ENCODE peak calls at places on chromosomes 3 and 15, in six cellular contexts. One of them, this sample, is unnamed.

GRCh38 chr3:136932518-136932917 is 25.3 kb upstream of the IL20RB start:
- DNase-seq in RCC 7860: no peak
- DNase-seq in activated naive CD4-positive, alpha-beta T cell treated with Interleukin-2 at 50 U/mL for 16 hours: no peak
- DNase-seq in activated T-cell treated with anti-CD3 and anti-CD28 coated beads, Interleukin-2, amount 50 U/mL, for 72 hours: no peak
- DNase-seq in neuronal stem cell: no peak
- DNase-seq in lower lobe of right lung: no peak
- DNase-seq in this sample: no peak

GRCh38 chr3:41239587-41239986 is 40.3 kb downstream of the CTNNB1 start:
- DNase-seq in activated naive CD4-positive, alpha-beta T cell treated with Interleukin-2 at 50 U/mL for 16 hours: no peak
- DNase-seq in neuronal stem cell: no peak
- DNase-seq in activated T-cell treated with anti-CD3 and anti-CD28 coated beads, Interleukin-2, amount 50 U/mL, for 72 hours: no peak
- DNase-seq in lower lobe of right lung: no peak
- DNase-seq in RCC 7860: no peak
- DNase-seq in this sample: no peak

GRCh38 chr15:47794266-47794914 is 77.1 kb downstream of the SEMA6D start:
- DNase-seq in neuronal stem cell: no peak
- DNase-seq in activated naive CD4-positive, alpha-beta T cell treated with Interleukin-2 at 50 U/mL for 16 hours: no peak
- DNase-seq in RCC 7860: no peak
- DNase-seq in activated T-cell treated with anti-CD3 and anti-CD28 coated beads, Interleukin-2, amount 50 U/mL, for 72 hours: no peak
- DNase-seq in lower lobe of right lung: no peak
- DNase-seq in this sample: no peak

GRCh38 chr3:169664034-169664820 is 715 bp upstream of the MECOM start:
- DNase-seq in neuronal stem cell: peak
- DNase-seq in activated naive CD4-positive, alpha-beta T cell treated with Interleukin-2 at 50 U/mL for 16 hours: no peak
- DNase-seq in RCC 7860: no peak
- DNase-seq in lower lobe of right lung: peak
- DNase-seq in activated T-cell treated with anti-CD3 and anti-CD28 coated beads, Interleukin-2, amount 50 U/mL, for 72 hours: no peak
- DNase-seq in this sample: peak

GRCh38 chr3:39569095-39569494 is 101.6 kb downstream of the MOBP start:
- DNase-seq in activated naive CD4-positive, alpha-beta T cell treated with Interleukin-2 at 50 U/mL for 16 hours: no peak
- DNase-seq in lower lobe of right lung: no peak
- DNase-seq in neuronal stem cell: no peak
- DNase-seq in RCC 7860: no peak
- DNase-seq in activated T-cell treated with anti-CD3 and anti-CD28 coated beads, Interleukin-2, amount 50 U/mL, for 72 hours: no peak
- DNase-seq in this sample: no peak

GRCh38 chr15:40985541-40986330 is 32.5 kb downstream of the CHAC1 start:
- DNase-seq in RCC 7860: no peak
- DNase-seq in activated T-cell treated with anti-CD3 and anti-CD28 coated beads, Interleukin-2, amount 50 U/mL, for 72 hours: no peak
- DNase-seq in lower lobe of right lung: no peak
- DNase-seq in neuronal stem cell: no peak
- DNase-seq in activated naive CD4-positive, alpha-beta T cell treated with Interleukin-2 at 50 U/mL for 16 hours: no peak
- DNase-seq in this sample: no peak

GRCh38 chr15:63599401-63600000 is 2.3 kb downstream of the FBXL22 start:
- DNase-seq in activated T-cell treated with anti-CD3 and anti-CD28 coated beads, Interleukin-2, amount 50 U/mL, for 72 hours: peak
- DNase-seq in activated naive CD4-positive, alpha-beta T cell treated with Interleukin-2 at 50 U/mL for 16 hours: peak
- DNase-seq in RCC 7860: peak
- DNase-seq in neuronal stem cell: no peak
- DNase-seq in lower lobe of right lung: peak
- DNase-seq in this sample: peak

GRCh38 chr15:61038910-61039309 is 190.2 kb downstream of the RORA start:
- DNase-seq in activated T-cell treated with anti-CD3 and anti-CD28 coated beads, Interleukin-2, amount 50 U/mL, for 72 hours: no peak
- DNase-seq in RCC 7860: no peak
- DNase-seq in activated naive CD4-positive, alpha-beta T cell treated with Interleukin-2 at 50 U/mL for 16 hours: no peak
- DNase-seq in lower lobe of right lung: no peak
- DNase-seq in neuronal stem cell: no peak
- DNase-seq in this sample: no peak

GRCh38 chr3:64022451-64023186 is 675 bp downstream of the PSMD6 start:
- DNase-seq in neuronal stem cell: no peak
- DNase-seq in lower lobe of right lung: no peak
- DNase-seq in activated naive CD4-positive, alpha-beta T cell treated with Interleukin-2 at 50 U/mL for 16 hours: peak
- DNase-seq in activated T-cell treated with anti-CD3 and anti-CD28 coated beads, Interleukin-2, amount 50 U/mL, for 72 hours: peak
- DNase-seq in RCC 7860: no peak
- DNase-seq in this sample: peak

GRCh38 chr3:182129745-182130144 is 418.0 kb downstream of the SOX2 start:
- DNase-seq in neuronal stem cell: no peak
- DNase-seq in lower lobe of right lung: no peak
- DNase-seq in activated naive CD4-positive, alpha-beta T cell treated with Interleukin-2 at 50 U/mL for 16 hours: no peak
- DNase-seq in activated T-cell treated with anti-CD3 and anti-CD28 coated beads, Interleukin-2, amount 50 U/mL, for 72 hours: no peak
- DNase-seq in RCC 7860: no peak
- DNase-seq in this sample: no peak